ENCODE peak calls at places on chromosomes 4 and X, in four cellular contexts. Z is K562, L is HepG2, S is GM12878. V is an unnamed sample.

GRCh38 chrX:108331126-108331909 is 106.9 kb downstream of the COL4A6 start:
- DNase-seq in L (peak; percentile 63), S (no peak), Z (no peak), V (no peak)

GRCh38 chr4:24809376-24809775 is 14.0 kb downstream of the SOD3 start:
- DNase-seq in L (no peak), Z (peak; percentile 30), S (no peak), V (peak; percentile 45)

GRCh38 chr4:100356172-100356571 is 161.7 kb downstream of the EMCN start:
- DNase-seq in Z (no peak), S (no peak), L (no peak), V (no peak)

GRCh38 chrX:119757979-119758681 is at the start of gene SOWAHD:
- DNase-seq in L (peak; percentile 50), S (no peak), Z (peak; percentile 30), V (peak; percentile 63)

GRCh38 chr4:101089168-101089567 is 258.2 kb downstream of the PPP3CA start:
- DNase-seq in Z (no peak), L (no peak), S (no peak), V (no peak)

GRCh38 chrX:46258356-46258755 is 286.9 kb downstream of the ZNF674 start:
- DNase-seq in L (no peak), Z (no peak), S (no peak), V (no peak)

GRCh38 chr4:11485926-11486325 is 57.2 kb upstream of the HS3ST1 start:
- DNase-seq in L (no peak), Z (no peak), S (no peak), V (no peak)

GRCh38 chr4:38930199-38930598 is 62.6 kb downstream of the FAM114A1 start:
- DNase-seq in Z (no peak), S (no peak), L (no peak), V (no peak)

GRCh38 chr4:73864365-73864764 is 4.8 kb upstream of the CXCL1 start:
- DNase-seq in S (no peak), Z (peak; percentile 46), L (peak; percentile 11), V (peak; percentile 23)

GRCh38 chrX:72258174-72258573 is 18.9 kb downstream of the RPS4X start:
- DNase-seq in S (no peak), L (peak; percentile 64), Z (no peak), V (no peak)

GRCh38 chr4:87716350-87717041 is 66.4 kb downstream of the DMP1 start:
- DNase-seq in L (no peak), Z (no peak), S (no peak), V (no peak)

GRCh38 chr4:151574968-151575367 is 166.0 kb downstream of the FHIP1A start:
- DNase-seq in L (no peak), S (no peak), Z (no peak), V (no peak)

GRCh38 chr4:151576627-151577026 is 167.7 kb downstream of the FHIP1A start:
- DNase-seq in S (no peak), Z (no peak), L (no peak), V (no peak)

GRCh38 chr4:151573474-151573873 is 164.5 kb downstream of the FHIP1A start:
- DNase-seq in Z (no peak), L (no peak), S (no peak), V (no peak)

GRCh38 chr4:151575646-151576045 is 166.7 kb downstream of the FHIP1A start:
- DNase-seq in Z (no peak), S (no peak), L (no peak), V (no peak)

GRCh38 chr4:151573945-151574344 is 165.0 kb downstream of the FHIP1A start:
- DNase-seq in L (no peak), S (no peak), Z (no peak), V (no peak)
- TF ChIP-seq ETV6 in L (no peak), S (no peak), Z (no peak), V (no peak)

DNA sequence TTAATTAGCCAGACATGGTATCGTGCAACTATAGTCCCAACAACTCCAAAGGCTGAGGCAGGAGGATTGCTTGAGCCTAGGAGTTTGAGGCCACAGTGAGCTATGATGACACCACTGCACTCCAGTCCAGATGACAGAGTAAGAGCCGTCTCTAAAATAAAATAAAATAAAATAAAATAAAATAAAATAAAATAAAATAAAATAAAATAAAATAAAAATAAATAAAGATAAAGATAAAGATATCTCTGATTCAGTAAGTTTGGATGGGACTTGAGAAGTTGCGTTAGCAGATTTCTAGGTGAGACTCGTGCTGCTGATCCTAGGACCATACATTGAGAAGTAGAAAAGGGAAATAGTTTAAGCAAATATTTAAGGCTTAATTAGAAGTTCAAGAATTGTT is 254.8 kb upstream of the FAM241A start:
- DNase-seq in L (no peak), Z (no peak), S (no peak), V (no peak)
- TF ChIP-seq CREB1 in L (no peak), Z (no peak), S (no peak), V (no peak)

GRCh38 chrX:85836868-85837267 is 210.5 kb downstream of the CHM start:
- DNase-seq in Z (no peak), L (no peak), S (no peak), V (no peak)
- TF ChIP-seq ETV6 in Z (no peak), L (no peak), S (no peak), V (no peak)

GRCh38 chr4:108833041-108833440 is 70.2 kb upstream of the ETNPPL start:
- DNase-seq in S (no peak), L (no peak), Z (no peak), V (no peak)

GRCh38 chr4:108828620-108829019 is 65.8 kb upstream of the ETNPPL start:
- DNase-seq in L (no peak), S (no peak), Z (no peak), V (no peak)

GRCh38 chr4:108834167-108834566 is 71.3 kb upstream of the ETNPPL start:
- DNase-seq in L (no peak), Z (no peak), S (no peak), V (no peak)

GRCh38 chr4:108829981-108830492 is 67.2 kb upstream of the ETNPPL start:
- DNase-seq in Z (no peak), L (no peak), S (no peak), V (no peak)

GRCh38 chr4:108830509-108831244 is 67.8 kb upstream of the ETNPPL start:
- DNase-seq in Z (no peak), L (no peak), S (no peak), V (no peak)
- TF ChIP-seq CREB1 in Z (no peak), L (no peak), S (no peak), V (no peak)

GRCh38 chr4:83556836-83557235 is 20.9 kb downstream of the GPAT3 start:
- DNase-seq in L (no peak), Z (no peak), S (no peak), V (no peak)

GRCh38 chr4:83556006-83556712 is 20.3 kb downstream of the GPAT3 start:
- DNase-seq in Z (no peak), S (no peak), L (no peak), V (no peak)

GRCh38 chr4:83548151-83548905 is 12.4 kb downstream of the GPAT3 start:
- DNase-seq in L (peak; percentile 88), Z (peak; percentile 89), S (peak; percentile 83), V (no peak)

GRCh38 chr4:83552085-83552484 is 16.2 kb downstream of the GPAT3 start:
- DNase-seq in L (peak; percentile 42), Z (no peak), S (no peak), V (no peak)

GRCh38 chr4:83552924-83553323 is 17.0 kb downstream of the GPAT3 start:
- DNase-seq in L (no peak), Z (peak; percentile 41), S (no peak), V (no peak)
- TF ChIP-seq ETV6 in L (no peak), Z (no peak), S (no peak), V (no peak)

GRCh38 chrX:8755116-8755515 is 23.2 kb upstream of the ANOS1 start:
- DNase-seq in Z (peak; percentile 4), L (no peak), S (no peak), V (peak; percentile 43)
- TF ChIP-seq CREB1 in Z (no peak), L (no peak), S (no peak), V (no peak)

GRCh38 chr4:80266902-80267380 is 477 bp downstream of the FGF5 start:
- DNase-seq in Z (peak; percentile 55), L (no peak), S (no peak), V (peak; percentile 38)

GRCh38 chr4:80264825-80265224 is 1.6 kb upstream of the FGF5 start:
- DNase-seq in L (no peak), Z (no peak), S (no peak), V (no peak)

GRCh38 chr4:80266267-80266901 is at the start of gene FGF5:
- DNase-seq in L (no peak), S (no peak), Z (peak; percentile 88), V (peak; percentile 52)

GRCh38 chr4:80264352-80264647 is 2.2 kb upstream of the FGF5 start:
- DNase-seq in Z (no peak), S (no peak), L (no peak), V (no peak)

GRCh38 chr4:80265571-80266266 is 745 bp upstream of the FGF5 start:
- DNase-seq in Z (peak; percentile 49), S (no peak), L (no peak), V (no peak)
- TF ChIP-seq ETV6 in Z (no peak), S (no peak), L (no peak), V (no peak)

GRCh38 chr4:110309686-110310085 is 111.3 kb upstream of the ELOVL6 start:
- DNase-seq in L (no peak), S (no peak), Z (no peak), V (no peak)
- TF ChIP-seq CREB1 in L (no peak), S (no peak), Z (no peak), V (no peak)

DNA sequence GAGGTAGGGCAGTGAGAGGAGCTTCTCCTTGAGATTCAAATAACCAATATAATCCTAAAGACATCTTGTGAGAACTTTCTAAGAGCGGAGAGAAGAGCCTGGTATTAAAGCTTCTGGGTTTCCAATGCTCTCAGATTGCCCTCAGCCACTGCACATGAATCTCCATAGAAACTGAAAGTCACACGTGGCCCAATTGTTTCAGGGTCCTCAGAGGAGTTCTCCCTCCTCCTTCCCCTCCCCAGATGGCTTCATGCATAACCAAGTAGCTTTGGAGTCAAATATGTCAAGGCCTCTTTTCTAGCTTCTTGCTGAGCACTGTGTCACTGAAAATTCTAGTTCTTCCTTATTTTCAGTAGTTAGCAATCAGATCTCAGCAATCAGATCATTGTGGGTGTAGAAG is 2.3 kb downstream of the BTK start:
- DNase-seq in L (no peak), Z (peak; percentile 13), S (peak; percentile 60), V (no peak)
- TF ChIP-seq ETV6 in L (no peak), Z (no peak), S (no peak), V (no peak)